ENCODE peak calls at places on chromosomes 4 and X, in eight cellular contexts. O is HCT116, N is tibial nerve, L is brain microvascular endothelial cell, G is testis, B is right lobe of liver, W is astrocyte of the spinal cord, Q is AG09309. D is an unnamed sample.

GRCh38 chr4:150794706-150795105 is 212.8 kb downstream of the MAB21L2 start:
- DNase-seq in N (no peak), Q (no peak), B (no peak), L (peak; percentile 59), G (no peak), O (no peak), W (peak; percentile 12), D (no peak)

GRCh38 chr4:89134775-89135319 is 23.5 kb downstream of the TIGD2 start:
- DNase-seq in N (peak; percentile 28), L (peak; percentile 83), G (peak; percentile 69), W (peak; percentile 72), B (no peak), O (no peak), Q (peak; percentile 62), D (peak; percentile 92)

GRCh38 chr4:2928242-2929155 is 34.7 kb downstream of the NOP14 start:
- DNase-seq in L (no peak), O (no peak), G (no peak), B (peak; percentile 17), N (no peak), W (no peak), Q (no peak), D (no peak)

GRCh38 chrX:15059488-15059887 is 186.3 kb downstream of the MOSPD2 start:
- DNase-seq in L (no peak), G (no peak), W (no peak), O (no peak), B (no peak), N (no peak), Q (no peak), D (no peak)

GRCh38 chr4:26058537-26058936 is 144.5 kb downstream of the SMIM20 start:
- DNase-seq in G (no peak), Q (no peak), W (no peak), N (no peak), O (no peak), L (no peak), B (no peak), D (no peak)

GRCh38 chrX:45760187-45760742 is 559.6 kb upstream of the DIPK2B start:
- DNase-seq in N (no peak), L (no peak), Q (no peak), W (peak; percentile 10), O (no peak), B (no peak), G (no peak), D (no peak)

GRCh38 chr4:38529189-38530115 is 134.5 kb upstream of the KLF3 start:
- DNase-seq in G (no peak), B (peak; percentile 38), L (no peak), O (no peak), N (no peak), Q (no peak), W (no peak), D (peak; percentile 40)

GRCh38 chr4:25874641-25875040 is 11.9 kb upstream of the SEL1L3 start:
- DNase-seq in B (no peak), W (no peak), O (no peak), Q (no peak), L (no peak), G (no peak), N (no peak), D (no peak)

GRCh38 chrX:140733766-140734342 is 24.3 kb downstream of the LINC00632 start:
- DNase-seq in L (peak; percentile 25), G (peak; percentile 22), B (no peak), O (no peak), Q (peak; percentile 13), N (no peak), W (peak; percentile 45), D (no peak)

GRCh38 chrX:108740299-108740774 is 4.0 kb upstream of the IRS4 start:
- DNase-seq in G (no peak), B (no peak), Q (no peak), N (no peak), L (no peak), O (no peak), W (no peak), D (no peak)

GRCh38 chr4:150849016-150849415 is 166.1 kb downstream of the LRBA start:
- DNase-seq in O (no peak), L (no peak), W (no peak), B (no peak), G (no peak), N (no peak), Q (no peak), D (peak; percentile 22)

GRCh38 chr4:95091272-95091671 is 333.5 kb downstream of the BMPR1B start:
- DNase-seq in B (no peak), G (no peak), Q (no peak), W (peak; percentile 65), L (no peak), N (peak; percentile 25), O (no peak), D (no peak)

GRCh38 chr4:95092762-95093161 is 335.0 kb downstream of the BMPR1B start:
- DNase-seq in W (peak; percentile 14), Q (no peak), L (no peak), G (no peak), B (no peak), N (peak; percentile 19), O (no peak), D (no peak)

GRCh38 chr4:95093460-95093859 is 335.7 kb downstream of the BMPR1B start:
- DNase-seq in Q (no peak), W (no peak), G (no peak), O (no peak), B (no peak), N (no peak), L (no peak), D (no peak)

GRCh38 chr4:95095352-95095974 is 337.7 kb downstream of the BMPR1B start:
- DNase-seq in B (no peak), N (no peak), Q (peak; percentile 31), G (peak; percentile 18), O (peak; percentile 7), W (peak; percentile 68), L (peak; percentile 13), D (no peak)

DNA sequence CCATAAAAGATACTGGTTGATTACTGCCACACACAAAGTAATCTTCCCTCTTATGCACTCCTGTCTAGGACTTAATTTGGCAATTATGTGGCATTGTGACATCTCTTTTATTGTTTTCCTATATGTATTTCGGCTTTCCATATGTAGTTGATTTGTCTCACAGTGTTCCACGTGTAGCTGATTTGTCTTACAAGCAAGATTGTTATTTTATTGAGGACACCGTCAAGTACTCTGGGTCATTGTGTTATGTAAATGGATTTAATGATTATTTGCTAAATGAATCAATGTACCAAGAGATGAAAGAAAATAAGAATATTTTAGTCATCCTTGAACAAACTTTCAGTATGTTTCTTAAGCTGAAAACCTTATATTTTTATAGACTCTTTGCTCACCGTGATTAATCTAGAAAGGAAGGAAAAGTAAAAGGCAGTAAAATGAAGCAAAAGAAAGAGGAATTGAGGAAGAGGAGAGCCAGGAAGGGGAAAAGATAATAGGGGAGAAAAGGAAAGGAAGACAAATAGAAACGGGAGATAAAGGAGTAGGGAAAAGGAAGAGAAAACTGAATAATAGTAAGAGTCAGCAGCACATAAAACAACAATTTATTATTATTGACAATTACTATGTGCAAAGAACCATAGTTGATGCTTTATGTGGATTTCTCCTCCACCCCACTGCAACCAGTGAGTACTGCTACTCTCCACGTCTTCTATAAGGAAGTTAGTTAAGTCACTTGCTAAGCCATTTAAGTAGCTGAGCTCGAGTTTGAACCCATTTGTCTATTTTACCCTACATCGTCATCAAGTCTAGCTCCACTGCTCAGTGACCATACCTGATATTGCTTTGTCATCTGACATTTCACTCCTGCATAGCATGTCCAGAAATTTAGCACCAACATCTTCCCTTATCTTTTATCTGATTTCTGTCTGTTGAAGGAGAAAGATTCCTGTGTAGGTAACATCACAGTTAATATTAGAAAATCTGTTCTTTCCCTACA is 336.5 kb downstream of the BMPR1B start:
- DNase-seq in N (no peak), O (no peak), B (no peak), W (no peak), G (no peak), Q (no peak), L (no peak), D (no peak)
- TF ChIP-seq CTCF in N (no peak), O (no peak), B (no peak), W (no peak), G (no peak), Q (no peak), L (no peak), D (no peak)

GRCh38 chr4:152283806-152284470 is 252.0 kb downstream of the FBXW7 start:
- DNase-seq in W (no peak), L (peak; percentile 1), G (no peak), O (no peak), B (no peak), Q (no peak), N (no peak), D (peak; percentile 35)

GRCh38 chr4:152278505-152279301 is 257.2 kb downstream of the FBXW7 start:
- DNase-seq in L (no peak), B (no peak), N (no peak), Q (no peak), O (no peak), W (no peak), G (no peak), D (no peak)

GRCh38 chr4:152281822-152282221 is 254.1 kb downstream of the FBXW7 start:
- DNase-seq in N (no peak), O (no peak), B (no peak), W (no peak), G (no peak), Q (no peak), L (no peak), D (no peak)

GRCh38 chr4:152278172-152278504 is 257.8 kb downstream of the FBXW7 start:
- DNase-seq in G (no peak), Q (no peak), B (no peak), W (no peak), L (no peak), O (no peak), N (no peak), D (no peak)

GRCh38 chr4:152281211-152281610 is 254.7 kb downstream of the FBXW7 start:
- DNase-seq in O (no peak), L (no peak), G (no peak), B (no peak), Q (no peak), W (no peak), N (no peak), D (no peak)
- H3K4me3 ChIP-seq in O (no peak overlapping the region), L (no peak overlapping the region), G (no peak overlapping the region), B (no peak overlapping the region), Q (no peak overlapping the region), W (no peak overlapping the region), N (no peak overlapping the region), D (no peak overlapping the region)

DNA sequence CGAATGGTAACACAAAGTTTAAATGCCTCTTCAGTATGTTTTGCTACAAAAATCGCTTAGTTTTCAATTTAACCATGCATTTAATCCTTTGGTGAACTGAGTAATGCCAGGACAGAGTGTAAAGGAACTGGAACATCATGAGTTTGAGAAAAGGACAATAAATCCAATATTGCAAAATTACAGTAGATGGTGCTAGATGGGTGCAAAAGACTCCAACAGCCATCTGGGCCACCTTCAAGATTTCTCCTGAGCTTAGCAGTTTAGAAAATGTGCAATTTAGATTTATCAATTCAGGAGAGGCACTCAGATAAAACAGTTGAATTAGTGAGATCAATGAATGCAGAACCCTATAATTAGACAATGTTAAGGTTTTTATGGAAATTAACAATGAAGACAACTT is 33.2 kb upstream of the MID1IP1 start:
- DNase-seq in G (peak; percentile 14), N (no peak), L (no peak), W (peak; percentile 13), Q (no peak), O (no peak), B (no peak), D (no peak)
- TF ChIP-seq CTCF in G (no peak), N (peak; percentile 54), L (peak; percentile 51), W (no peak), Q (peak; percentile 44), O (peak; percentile 36), B (peak; percentile 38), D (peak; percentile 52)

DNA sequence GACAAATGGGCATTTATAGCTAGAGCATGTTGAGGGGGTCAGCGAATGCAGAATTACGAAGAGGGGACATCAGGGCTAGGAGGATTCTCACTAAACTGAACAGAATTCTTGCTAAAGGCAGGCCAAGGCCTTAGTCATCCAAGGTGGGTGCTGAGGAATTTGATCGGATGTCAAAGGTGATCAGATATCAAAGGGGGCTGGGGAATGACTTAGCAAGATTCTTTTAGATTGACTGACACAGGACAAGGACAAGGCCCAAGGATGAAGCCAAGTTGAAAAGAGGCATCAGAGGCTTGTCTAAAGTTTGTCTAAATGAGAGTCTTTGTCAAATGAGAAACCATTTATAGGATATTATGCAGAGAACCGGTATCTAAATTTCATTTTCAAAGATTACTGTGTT is 9.7 kb downstream of the TMEM184C start:
- DNase-seq in O (no peak), L (no peak), B (no peak), N (no peak), G (no peak), W (no peak), Q (no peak), D (no peak)
- H3K4me3 ChIP-seq in O (no peak overlapping the region), L (no peak overlapping the region), B (no peak overlapping the region), N (no peak overlapping the region), G (no peak overlapping the region), W (no peak overlapping the region), Q (no peak overlapping the region), D (no peak overlapping the region)

D was measured in epithelial cell of proximal tubule.